ENCODE peak calls at places on chromosomes 6 and 20, in five cellular contexts. L is pancreas, G is sigmoid colon, T is right cardiac atrium, Q is left lung. F is an unnamed sample.

GRCh38 chr6:114367315-114367961 is 24.6 kb upstream of the HS3ST5 start:
- DNase-seq in Q (no peak), L (no peak), T (no peak), G (no peak), F (no peak)

GRCh38 chr6:99013661-99014458 is 66.1 kb upstream of the FBXL4 start:
- DNase-seq in L (no peak), T (no peak), G (no peak), Q (no peak), F (no peak)

GRCh38 chr6:32371803-32372202 is at the start of gene TSBP1:
- DNase-seq in L (no peak), Q (no peak), G (no peak), T (no peak), F (no peak)

GRCh38 chr6:14321992-14322772 is 204.6 kb downstream of the CD83 start:
- DNase-seq in L (no peak), G (no peak), T (no peak), Q (no peak), F (no peak)

GRCh38 chr20:4830212-4830607 is 108.5 kb downstream of the PRND start:
- DNase-seq in Q (no peak), G (peak; percentile 27), T (no peak), L (no peak), F (no peak)

GRCh38 chr6:169556758-169557505 is 144.9 kb downstream of the WDR27 start:
- DNase-seq in L (no peak), G (no peak), T (no peak), Q (no peak), F (no peak)

GRCh38 chr6:127178746-127179145 is 60.3 kb downstream of the RSPO3 start:
- DNase-seq in L (no peak), Q (no peak), G (no peak), T (no peak), F (no peak)

GRCh38 chr20:37992802-37993538 is 40.3 kb downstream of the TTI1 start:
- DNase-seq in L (no peak), T (peak; percentile 58), Q (peak; percentile 51), G (no peak), F (peak; percentile 59)

GRCh38 chr6:136769759-136770158 is 22.5 kb downstream of the MAP3K5 start:
- DNase-seq in T (no peak), Q (no peak), L (no peak), G (no peak), F (no peak)

GRCh38 chr6:39266375-39266774 is 37.1 kb upstream of the KCNK5 start:
- DNase-seq in T (no peak), Q (no peak), L (no peak), G (no peak), F (no peak)

GRCh38 chr6:21131406-21131805 is 462.1 kb upstream of the SOX4 start:
- DNase-seq in G (no peak), Q (no peak), T (no peak), L (no peak), F (no peak)

GRCh38 chr6:138393871-138394783 is 9.9 kb upstream of the HEBP2 start:
- DNase-seq in G (no peak), T (no peak), Q (no peak), L (no peak), F (no peak)

GRCh38 chr6:122081921-122082320 is 317.5 kb upstream of the HSF2 start:
- DNase-seq in G (no peak), T (no peak), Q (no peak), L (no peak), F (no peak)

GRCh38 chr6:135488023-135488422 is 9.5 kb downstream of the AHI1 start:
- DNase-seq in L (no peak), T (no peak), G (no peak), Q (no peak), F (no peak)

GRCh38 chr20:61191096-61191495 is 61.0 kb upstream of the CDH4 start:
- DNase-seq in T (no peak), G (no peak), L (no peak), Q (no peak), F (no peak)

GRCh38 chr6:744954-745353 is 52.0 kb upstream of the EXOC2 start:
- DNase-seq in T (no peak), L (no peak), Q (no peak), G (no peak), F (no peak)

GRCh38 chr6:89787660-89788338 is 31.8 kb downstream of the MDN1 start:
- DNase-seq in Q (peak; percentile 49), T (no peak), G (no peak), L (no peak), F (no peak)

GRCh38 chr6:39608652-39609345 is 116.4 kb downstream of the KIF6 start:
- DNase-seq in L (no peak), T (no peak), Q (no peak), G (no peak), F (no peak)

GRCh38 chr20:7497985-7498384 is 442.3 kb downstream of the HAO1 start:
- DNase-seq in G (no peak), L (no peak), T (no peak), Q (no peak), F (no peak)

GRCh38 chr6:139777202-139777970 is 402.9 kb upstream of the CITED2 start:
- DNase-seq in L (no peak), Q (no peak), T (no peak), G (no peak), F (no peak)

GRCh38 chr6:163165922-163166321 is 248.6 kb upstream of the QKI start:
- DNase-seq in Q (no peak), G (no peak), T (no peak), L (no peak), F (no peak)

GRCh38 chr6:25448965-25449538 is 169.9 kb downstream of the CARMIL1 start:
- DNase-seq in T (no peak), G (no peak), Q (no peak), L (no peak), F (no peak)

GRCh38 chr20:63810730-63811490 is 20.2 kb downstream of the ZBTB46 start:
- DNase-seq in L (no peak), G (no peak), Q (no peak), T (peak; percentile 35), F (no peak)

GRCh38 chr6:113529191-113529590 is 328.0 kb upstream of the MARCKS start:
- DNase-seq in T (no peak), Q (no peak), L (no peak), G (no peak), F (no peak)

GRCh38 chr20:57326667-57327455 is 2.7 kb upstream of the SPO11 start:
- DNase-seq in Q (peak; percentile 55), L (no peak), T (peak; percentile 20), G (no peak), F (no peak)

GRCh38 chr6:154526997-154527396 is 16.5 kb upstream of the CNKSR3 start:
- DNase-seq in T (no peak), G (no peak), Q (no peak), L (no peak), F (no peak)

GRCh38 chr20:50595988-50596693 is 86.0 kb downstream of the PTPN1 start:
- DNase-seq in Q (no peak), L (no peak), G (no peak), T (peak; percentile 52), F (no peak)

GRCh38 chr6:123039431-123039830 is 43.4 kb downstream of the CLVS2 start:
- DNase-seq in G (no peak), Q (no peak), T (no peak), L (no peak), F (no peak)

GRCh38 chr6:73985891-73986290 is 289.9 kb downstream of the CD109 start:
- DNase-seq in T (no peak), Q (no peak), G (no peak), L (no peak), F (no peak)

GRCh38 chr20:33709905-33710541 is 10.1 kb downstream of the PXMP4 start:
- DNase-seq in T (no peak), G (no peak), L (no peak), Q (peak; percentile 66), F (no peak)

GRCh38 chr6:30211306-30211705 is 1.9 kb downstream of the TRIM26 start:
- DNase-seq in L (no peak), G (no peak), T (no peak), Q (no peak), F (no peak)

GRCh38 chr6:30213999-30214982 is 1.1 kb upstream of the TRIM26 start:
- DNase-seq in T (peak; percentile 96), Q (peak; percentile 90), L (peak; percentile 80), G (peak; percentile 94), F (peak; percentile 93)

GRCh38 chr6:30213654-30213998 is 420 bp upstream of the TRIM26 start:
- DNase-seq in Q (no peak), G (no peak), T (no peak), L (no peak), F (no peak)

GRCh38 chr6:30212865-30213653 is at the start of gene TRIM26:
- DNase-seq in T (peak; percentile 98), L (peak; percentile 97), G (peak; percentile 99), Q (peak; percentile 98), F (peak; percentile 98)

DNA sequence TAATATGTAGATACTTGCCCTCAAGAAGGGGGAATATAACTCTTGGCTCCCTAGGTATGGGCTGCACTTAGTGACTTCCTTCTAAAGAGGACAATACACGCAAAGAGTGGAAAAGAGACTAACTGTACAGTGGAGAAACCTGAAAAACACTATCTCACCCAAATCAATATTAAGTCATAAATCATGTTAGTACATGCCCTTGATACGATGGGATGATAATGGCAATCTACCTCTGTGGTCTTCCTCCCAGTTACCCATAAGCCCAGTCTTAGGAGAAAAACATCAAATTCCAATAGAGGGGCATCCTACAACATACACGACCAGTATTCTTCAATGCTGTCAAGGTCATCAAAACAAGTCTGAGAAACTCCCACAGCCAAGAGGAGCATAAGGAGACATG is 1.3 kb downstream of the TRIM26 start:
- DNase-seq in G (no peak), Q (no peak), L (no peak), T (no peak), F (no peak)
- H3K4me1 ChIP-seq in G (no peaks in the 10 kb centered on the region), Q (peaks cover 31% of the 10 kb centered on the region), L (peaks cover 30% of the 10 kb centered on the region), T (peaks cover 13% of the 10 kb centered on the region), F (peaks cover 54% of the 10 kb centered on the region)

DNA sequence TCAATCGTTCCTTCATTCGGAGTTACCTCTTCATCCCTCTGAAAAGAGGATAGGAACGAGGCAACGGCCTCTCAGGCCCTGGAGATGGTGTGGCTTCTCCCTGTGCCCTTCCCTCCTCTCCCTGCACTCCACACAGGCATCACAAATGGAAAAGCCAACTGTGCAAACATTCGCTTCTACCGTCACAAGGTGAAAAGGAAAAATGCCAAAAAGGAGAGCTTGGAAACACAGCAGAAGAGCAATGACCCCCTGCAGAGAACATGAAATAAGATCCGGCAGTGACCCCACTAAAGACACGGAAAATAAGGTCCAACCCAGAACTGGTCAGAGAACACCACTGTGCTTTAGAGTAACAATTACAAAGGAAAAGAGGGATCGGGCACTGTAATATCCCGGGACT is 63.1 kb downstream of the SLC22A23 start:
- DNase-seq in L (no peak), G (peak; percentile 10), T (no peak), Q (no peak), F (no peak)
- H3K4me1 ChIP-seq in L (peaks cover 30% of the 10 kb centered on the region), G (no peaks in the 10 kb centered on the region), T (no peaks in the 10 kb centered on the region), Q (no peaks in the 10 kb centered on the region), F (peaks cover 28% of the 10 kb centered on the region)

GRCh38 chr6:70377372-70377771 is 35.9 kb upstream of the FAM135A start:
- DNase-seq in G (no peak), Q (no peak), T (no peak), L (no peak), F (no peak)
- H3K4me1 ChIP-seq in G (no peaks in the 10 kb centered on the region), Q (no peaks in the 10 kb centered on the region), T (no peaks in the 10 kb centered on the region), L (no peaks in the 10 kb centered on the region), F (no peaks in the 10 kb centered on the region)

DNA sequence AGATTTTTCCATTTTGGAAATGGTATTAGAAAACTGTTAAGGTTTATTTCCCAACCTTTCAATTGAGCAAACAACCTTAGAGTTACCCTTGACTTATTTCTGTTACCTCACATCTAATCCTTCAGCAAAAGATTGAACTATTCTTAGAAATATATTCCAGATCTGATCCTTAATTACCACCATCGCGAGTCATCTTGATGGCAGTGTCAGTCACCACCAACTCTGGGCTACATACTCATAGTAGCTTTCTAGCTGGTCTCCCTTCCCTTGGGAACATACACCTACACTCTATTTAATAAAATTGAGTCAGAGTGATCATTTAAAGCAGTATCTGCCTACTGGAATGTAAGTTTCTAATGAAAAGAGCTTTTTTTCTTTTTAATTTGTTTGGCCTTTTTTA is 308.2 kb downstream of the EYS start:
- DNase-seq in G (no peak), Q (no peak), T (no peak), L (no peak), F (no peak)
- H3K4me1 ChIP-seq in G (no peaks in the 10 kb centered on the region), Q (no peaks in the 10 kb centered on the region), T (no peaks in the 10 kb centered on the region), L (no peaks in the 10 kb centered on the region), F (no peaks in the 10 kb centered on the region)